ENCODE peak calls at places on chromosomes 11 and 22, in seven cellular contexts. J, I, Q, F, W, T and D are unnamed samples.
A peak's percentile ranks its signal among the peaks of the same experiment; 100 is the strongest.

GRCh38 chr11:61847914-61848581 is 19.9 kb downstream of the FADS2 start:
- DNase-seq in J (no peak), I (no peak), Q (no peak), F (no peak), W (no peak), T (no peak), D (no peak)

GRCh38 chr11:2096001-2096918 is 42.9 kb downstream of the IGF2 start:
- DNase-seq in J (no peak), I (peak; percentile 50), Q (no peak), F (no peak), W (no peak), T (no peak), D (no peak)

GRCh38 chr11:37108436-37109204 is 510.6 kb upstream of the RAG2 start:
- DNase-seq in J (no peak), I (no peak), Q (no peak), F (no peak), W (no peak), T (no peak), D (no peak)

GRCh38 chr11:108027057-108027456 is 18.4 kb downstream of the CUL5 start:
- DNase-seq in J (no peak), I (no peak), Q (no peak), F (no peak), W (no peak), T (no peak), D (peak; percentile 56)

GRCh38 chr11:132346558-132347148 is 976.2 kb downstream of the NTM start:
- DNase-seq in J (no peak), I (no peak), Q (no peak), F (no peak), W (no peak), T (no peak), D (no peak)

GRCh38 chr22:49670610-49671330 is 156.9 kb downstream of the BRD1 start:
- DNase-seq in J (peak; percentile 54), I (no peak), Q (peak; percentile 18), F (no peak), W (no peak), T (no peak), D (peak; percentile 37)

GRCh38 chr11:118276422-118276821 is 12.3 kb upstream of the MPZL2 start:
- DNase-seq in J (no peak), I (no peak), Q (no peak), F (no peak), W (no peak), T (no peak), D (no peak)

GRCh38 chr11:110356769-110357671 is 60.6 kb upstream of the RDX start:
- DNase-seq in J (no peak), I (peak; percentile 29), Q (no peak), F (no peak), W (peak; percentile 57), T (peak; percentile 57), D (peak; percentile 69)

GRCh38 chr22:27299181-27300085 is 502.1 kb downstream of the MN1 start:
- DNase-seq in J (no peak), I (no peak), Q (no peak), F (no peak), W (no peak), T (no peak), D (peak; percentile 12)

GRCh38 chr11:107043242-107043991 is 25.1 kb upstream of the GUCY1A2 start:
- DNase-seq in J (no peak), I (peak; percentile 82), Q (no peak), F (no peak), W (peak; percentile 93), T (peak; percentile 17), D (peak; percentile 4)

GRCh38 chr22:29914991-29915390 is 32.0 kb downstream of the MTMR3 start:
- DNase-seq in J (no peak), I (no peak), Q (no peak), F (no peak), W (no peak), T (no peak), D (no peak)

GRCh38 chr11:9397746-9398680 is 13.6 kb downstream of the IPO7 start:
- DNase-seq in J (no peak), I (no peak), Q (no peak), F (no peak), W (no peak), T (no peak), D (no peak)

GRCh38 chr22:26846645-26847044 is 189.3 kb downstream of the MIAT start:
- DNase-seq in J (no peak), I (no peak), Q (no peak), F (no peak), W (peak; percentile 53), T (no peak), D (no peak)

GRCh38 chr11:86490582-86490981 is 115.9 kb downstream of the CCDC81 start:
- DNase-seq in J (no peak), I (no peak), Q (no peak), F (no peak), W (no peak), T (no peak), D (no peak)

DNA sequence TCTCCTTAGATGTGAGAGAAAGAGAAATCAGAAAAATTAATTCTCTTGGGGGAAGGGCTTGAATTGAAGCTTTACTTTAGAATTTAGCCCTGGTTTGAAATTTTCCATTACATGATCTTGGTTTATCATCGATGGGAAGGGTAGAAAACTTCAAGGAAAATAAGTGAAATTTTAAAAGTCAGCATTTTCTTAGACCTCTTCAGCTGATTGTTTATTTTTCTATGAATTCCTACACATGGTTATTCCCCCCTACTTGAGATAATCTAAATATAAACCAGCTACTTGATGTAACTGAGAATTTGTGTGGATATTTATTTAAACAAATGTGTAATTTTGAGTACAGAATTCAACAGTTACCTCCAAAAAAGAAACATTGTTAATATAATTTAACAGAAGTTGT is 10.9 kb downstream of the PIH1D2 start:
- DNase-seq in J (no peak), I (peak; percentile 38), Q (no peak), F (no peak), W (no peak), T (no peak), D (no peak)
- H3K23ac ChIP-seq in J (no peak overlapping the region), I (no peak overlapping the region), Q (no peak overlapping the region), F (no peak overlapping the region), W (no peak overlapping the region), T (no peak overlapping the region), D (no peak overlapping the region)

DNA sequence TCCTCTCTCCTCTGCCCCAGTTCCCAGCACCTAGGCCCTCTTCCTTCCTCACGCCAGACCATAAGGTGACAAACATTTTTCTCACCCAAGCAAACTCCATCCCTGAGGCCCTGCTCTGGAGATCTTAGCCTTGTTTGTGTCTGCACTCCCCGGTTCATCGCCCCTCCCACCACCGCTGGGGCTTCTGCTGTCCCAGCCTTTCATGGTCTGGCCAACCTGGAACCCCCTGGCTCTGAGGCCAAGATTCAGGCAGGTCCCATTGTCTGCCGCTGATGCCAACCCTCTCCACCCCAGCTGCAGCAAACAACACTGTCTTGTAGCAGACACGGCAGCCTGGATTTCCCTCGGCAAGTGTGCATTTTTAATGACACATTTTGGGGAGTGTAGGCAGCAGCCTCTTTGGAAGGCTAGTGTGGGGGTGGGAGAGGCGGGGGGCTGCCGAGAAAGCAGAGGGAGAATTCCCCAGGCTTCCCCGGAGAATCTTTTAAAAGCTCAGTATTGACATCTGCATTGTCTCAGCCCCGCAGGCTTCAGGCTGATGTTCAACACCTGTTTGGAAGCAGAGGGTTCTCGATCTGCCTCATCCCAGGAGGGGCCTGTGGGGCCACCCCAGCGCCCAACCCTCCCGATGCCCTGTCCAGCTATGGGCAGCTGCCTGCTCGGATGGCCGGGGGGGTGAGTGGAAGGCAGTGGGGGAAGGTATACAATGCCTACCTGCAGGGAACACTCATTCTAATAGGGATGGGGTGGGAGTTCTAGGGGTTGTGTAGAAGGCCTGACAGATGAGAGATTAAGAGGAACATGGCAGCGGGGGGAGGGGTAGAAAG is 41.6 kb downstream of the NECTIN1 start:
- DNase-seq in J (no peak), I (no peak), Q (no peak), F (no peak), W (no peak), T (no peak), D (no peak)
- H3K27ac ChIP-seq in J (no peak overlapping the region), I (no peak overlapping the region), Q (no peak overlapping the region), F (no peak overlapping the region), W (no peak overlapping the region), T (no peak overlapping the region), D (no peak overlapping the region)

DNA sequence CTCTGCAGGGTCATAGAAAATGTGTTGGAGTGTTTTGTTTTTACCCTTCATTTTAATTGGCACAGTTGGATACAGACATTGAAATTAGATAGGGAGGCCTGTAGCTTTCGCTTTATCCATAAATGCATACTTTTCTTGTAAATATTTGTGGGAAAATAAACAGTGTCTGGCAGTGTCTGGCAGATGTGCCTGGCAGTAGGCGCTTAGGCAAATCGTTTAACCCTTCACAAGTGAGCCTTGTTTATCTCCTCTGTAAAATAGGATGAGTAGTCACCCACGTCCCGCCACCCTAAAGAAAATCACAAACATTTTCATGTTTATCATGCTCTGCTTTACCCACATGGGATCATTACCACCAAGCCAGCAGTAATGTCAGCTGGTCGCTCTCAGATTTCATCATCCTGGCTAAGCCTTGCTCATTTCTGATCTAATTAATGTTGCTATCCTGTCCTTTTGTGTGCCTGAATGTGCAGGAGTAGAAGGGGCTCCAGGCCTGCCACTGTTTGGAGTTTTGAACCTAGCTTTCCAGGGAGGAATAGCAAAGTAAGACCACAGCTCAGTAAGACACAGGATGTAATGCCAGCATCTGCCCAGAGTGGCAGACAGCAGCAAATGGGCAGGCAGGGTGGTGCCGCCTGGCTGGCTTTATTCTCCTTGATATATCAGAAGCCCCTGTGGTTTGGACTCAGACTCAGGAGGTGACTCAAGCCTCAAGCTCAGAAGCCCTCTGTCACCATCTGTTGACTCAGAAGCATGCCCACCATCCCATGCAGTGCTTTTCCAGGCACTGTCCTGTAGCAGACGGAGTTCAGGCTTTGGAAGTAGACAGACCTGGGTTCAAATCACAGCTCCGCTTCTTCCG is 73.0 kb upstream of the TTC12 start:
- DNase-seq in J (no peak), I (peak; percentile 1), Q (no peak), F (no peak), W (peak; percentile 40), T (no peak), D (peak; percentile 50)
- H3K23ac ChIP-seq in J (no peak overlapping the region), I (no peak overlapping the region), Q (no peak overlapping the region), F (no peak overlapping the region), W (no peak overlapping the region), T (no peak overlapping the region), D (no peak overlapping the region)

GRCh38 chr22:32951081-32951806 is 106.9 kb downstream of the SYN3 start:
- DNase-seq in J (peak; percentile 37), I (no peak), Q (no peak), F (peak; percentile 15), W (peak; percentile 62), T (no peak), D (peak; percentile 30)
- H3K27ac ChIP-seq in J (no peak overlapping the region), I (no peak overlapping the region), Q (no peak overlapping the region), F (no peak overlapping the region), W (no peak overlapping the region), T (peak overlapping the region; percentile 12), D (no peak overlapping the region)